ENCODE peak calls at places on chromosomes 16 and 17, in eight cellular contexts. One of them, this sample, is unnamed.

GRCh38 chr17:18991531-18992315 is 12.8 kb downstream of the FAM83G start:
- DNase-seq in cardiac fibroblast: no peak
- DNase-seq in lower leg skin: no peak
- DNase-seq in GM23338: no peak
- DNase-seq in cardiac muscle cell: no peak
- DNase-seq in chondrocyte: no peak
- DNase-seq in endothelial cell: no peak
- DNase-seq in fibroblast of lung: no peak
- DNase-seq in this sample: no peak

GRCh38 chr17:3621146-3621720 is 12.0 kb upstream of the TRPV1 start:
- DNase-seq in cardiac fibroblast: no peak
- DNase-seq in lower leg skin: no peak
- DNase-seq in GM23338: no peak
- DNase-seq in cardiac muscle cell: no peak
- DNase-seq in chondrocyte: no peak
- DNase-seq in endothelial cell: no peak
- DNase-seq in fibroblast of lung: no peak
- DNase-seq in this sample: no peak

GRCh38 chr16:17225551-17225950 is 245.2 kb downstream of the XYLT1 start:
- DNase-seq in cardiac fibroblast: no peak
- DNase-seq in lower leg skin: no peak
- DNase-seq in GM23338: no peak
- DNase-seq in cardiac muscle cell: no peak
- DNase-seq in chondrocyte: no peak
- DNase-seq in endothelial cell: no peak
- DNase-seq in fibroblast of lung: peak
- DNase-seq in this sample: no peak

GRCh38 chr17:50772251-50772650 is 4.9 kb upstream of the ANKRD40CL start:
- DNase-seq in cardiac fibroblast: no peak
- DNase-seq in lower leg skin: no peak
- DNase-seq in GM23338: no peak
- DNase-seq in cardiac muscle cell: no peak
- DNase-seq in chondrocyte: no peak
- DNase-seq in endothelial cell: no peak
- DNase-seq in fibroblast of lung: no peak
- DNase-seq in this sample: no peak

GRCh38 chr17:3043737-3044365 is 19.6 kb downstream of the OR1D5 start:
- DNase-seq in cardiac fibroblast: no peak
- DNase-seq in lower leg skin: no peak
- DNase-seq in GM23338: peak
- DNase-seq in cardiac muscle cell: no peak
- DNase-seq in chondrocyte: peak
- DNase-seq in endothelial cell: peak
- DNase-seq in fibroblast of lung: no peak
- DNase-seq in this sample: no peak

GRCh38 chr17:9470171-9470570 is 105.4 kb downstream of the STX8 start:
- DNase-seq in cardiac fibroblast: peak
- DNase-seq in lower leg skin: no peak
- DNase-seq in GM23338: no peak
- DNase-seq in cardiac muscle cell: no peak
- DNase-seq in chondrocyte: no peak
- DNase-seq in endothelial cell: no peak
- DNase-seq in fibroblast of lung: peak
- DNase-seq in this sample: no peak

GRCh38 chr16:81095653-81095952 is 592 bp downstream of the GCSH start:
- DNase-seq in cardiac fibroblast: no peak
- DNase-seq in lower leg skin: no peak
- DNase-seq in GM23338: no peak
- DNase-seq in cardiac muscle cell: no peak
- DNase-seq in chondrocyte: no peak
- DNase-seq in endothelial cell: no peak
- DNase-seq in fibroblast of lung: no peak
- DNase-seq in this sample: no peak

GRCh38 chr17:56176101-56176500 is 22.8 kb downstream of the ANKFN1 start:
- DNase-seq in cardiac fibroblast: no peak
- DNase-seq in lower leg skin: no peak
- DNase-seq in GM23338: peak
- DNase-seq in cardiac muscle cell: no peak
- DNase-seq in chondrocyte: no peak
- DNase-seq in endothelial cell: no peak
- DNase-seq in fibroblast of lung: peak
- DNase-seq in this sample: peak

GRCh38 chr17:62643496-62643895 is 16.0 kb downstream of the MRC2 start:
- DNase-seq in cardiac fibroblast: no peak
- DNase-seq in lower leg skin: no peak
- DNase-seq in GM23338: no peak
- DNase-seq in cardiac muscle cell: no peak
- DNase-seq in chondrocyte: no peak
- DNase-seq in endothelial cell: no peak
- DNase-seq in fibroblast of lung: no peak
- DNase-seq in this sample: no peak

GRCh38 chr17:50889528-50890118 is 23.5 kb upstream of the TOB1 start:
- DNase-seq in cardiac fibroblast: no peak
- DNase-seq in lower leg skin: no peak
- DNase-seq in GM23338: no peak
- DNase-seq in cardiac muscle cell: no peak
- DNase-seq in chondrocyte: no peak
- DNase-seq in endothelial cell: no peak
- DNase-seq in fibroblast of lung: no peak
- DNase-seq in this sample: no peak

GRCh38 chr16:47528431-47528830 is 67.3 kb downstream of the PHKB start:
- DNase-seq in cardiac fibroblast: no peak
- DNase-seq in lower leg skin: no peak
- DNase-seq in GM23338: no peak
- DNase-seq in cardiac muscle cell: no peak
- DNase-seq in chondrocyte: no peak
- DNase-seq in endothelial cell: no peak
- DNase-seq in fibroblast of lung: peak
- DNase-seq in this sample: no peak

GRCh38 chr17:82003411-82004381 is 19.0 kb downstream of the CENPX start:
- DNase-seq in cardiac fibroblast: peak
- DNase-seq in lower leg skin: peak
- DNase-seq in GM23338: no peak
- DNase-seq in cardiac muscle cell: no peak
- DNase-seq in chondrocyte: no peak
- DNase-seq in endothelial cell: no peak
- DNase-seq in fibroblast of lung: peak
- DNase-seq in this sample: peak

GRCh38 chr17:73834684-73835343 is 190.6 kb upstream of the SDK2 start:
- DNase-seq in cardiac fibroblast: no peak
- DNase-seq in lower leg skin: no peak
- DNase-seq in GM23338: no peak
- DNase-seq in cardiac muscle cell: no peak
- DNase-seq in chondrocyte: no peak
- DNase-seq in endothelial cell: no peak
- DNase-seq in fibroblast of lung: no peak
- DNase-seq in this sample: no peak

GRCh38 chr17:20982589-20983358 is 60.0 kb downstream of the USP22 start:
- DNase-seq in cardiac fibroblast: no peak
- DNase-seq in lower leg skin: no peak
- DNase-seq in GM23338: no peak
- DNase-seq in cardiac muscle cell: no peak
- DNase-seq in chondrocyte: no peak
- DNase-seq in endothelial cell: no peak
- DNase-seq in fibroblast of lung: no peak
- DNase-seq in this sample: no peak

GRCh38 chr17:75950850-75951554 is 10.2 kb upstream of the FBF1 start:
- DNase-seq in cardiac fibroblast: peak
- DNase-seq in lower leg skin: no peak
- DNase-seq in GM23338: no peak
- DNase-seq in cardiac muscle cell: no peak
- DNase-seq in chondrocyte: peak
- DNase-seq in endothelial cell: no peak
- DNase-seq in fibroblast of lung: peak
- DNase-seq in this sample: no peak

GRCh38 chr17:80269405-80269807 is 8.8 kb downstream of the RNF213 start:
- DNase-seq in cardiac fibroblast: no peak
- DNase-seq in lower leg skin: no peak
- DNase-seq in GM23338: no peak
- DNase-seq in cardiac muscle cell: no peak
- DNase-seq in chondrocyte: no peak
- DNase-seq in endothelial cell: no peak
- DNase-seq in fibroblast of lung: no peak
- DNase-seq in this sample: no peak

GRCh38 chr17:3678095-3678820 is 9.6 kb downstream of the EMC6 start:
- DNase-seq in cardiac fibroblast: no peak
- DNase-seq in lower leg skin: no peak
- DNase-seq in GM23338: peak
- DNase-seq in cardiac muscle cell: no peak
- DNase-seq in chondrocyte: no peak
- DNase-seq in endothelial cell: no peak
- DNase-seq in fibroblast of lung: peak
- DNase-seq in this sample: no peak

GRCh38 chr17:66789093-66789492 is 45.8 kb upstream of the CACNG5 start:
- DNase-seq in cardiac fibroblast: no peak
- DNase-seq in lower leg skin: no peak
- DNase-seq in GM23338: no peak
- DNase-seq in cardiac muscle cell: no peak
- DNase-seq in chondrocyte: peak
- DNase-seq in endothelial cell: no peak
- DNase-seq in fibroblast of lung: no peak
- DNase-seq in this sample: no peak

GRCh38 chr17:9120471-9120870 is 99.2 kb downstream of the NTN1 start:
- DNase-seq in cardiac fibroblast: no peak
- DNase-seq in lower leg skin: no peak
- DNase-seq in GM23338: peak
- DNase-seq in cardiac muscle cell: no peak
- DNase-seq in chondrocyte: peak
- DNase-seq in endothelial cell: peak
- DNase-seq in fibroblast of lung: no peak
- DNase-seq in this sample: no peak

DNA sequence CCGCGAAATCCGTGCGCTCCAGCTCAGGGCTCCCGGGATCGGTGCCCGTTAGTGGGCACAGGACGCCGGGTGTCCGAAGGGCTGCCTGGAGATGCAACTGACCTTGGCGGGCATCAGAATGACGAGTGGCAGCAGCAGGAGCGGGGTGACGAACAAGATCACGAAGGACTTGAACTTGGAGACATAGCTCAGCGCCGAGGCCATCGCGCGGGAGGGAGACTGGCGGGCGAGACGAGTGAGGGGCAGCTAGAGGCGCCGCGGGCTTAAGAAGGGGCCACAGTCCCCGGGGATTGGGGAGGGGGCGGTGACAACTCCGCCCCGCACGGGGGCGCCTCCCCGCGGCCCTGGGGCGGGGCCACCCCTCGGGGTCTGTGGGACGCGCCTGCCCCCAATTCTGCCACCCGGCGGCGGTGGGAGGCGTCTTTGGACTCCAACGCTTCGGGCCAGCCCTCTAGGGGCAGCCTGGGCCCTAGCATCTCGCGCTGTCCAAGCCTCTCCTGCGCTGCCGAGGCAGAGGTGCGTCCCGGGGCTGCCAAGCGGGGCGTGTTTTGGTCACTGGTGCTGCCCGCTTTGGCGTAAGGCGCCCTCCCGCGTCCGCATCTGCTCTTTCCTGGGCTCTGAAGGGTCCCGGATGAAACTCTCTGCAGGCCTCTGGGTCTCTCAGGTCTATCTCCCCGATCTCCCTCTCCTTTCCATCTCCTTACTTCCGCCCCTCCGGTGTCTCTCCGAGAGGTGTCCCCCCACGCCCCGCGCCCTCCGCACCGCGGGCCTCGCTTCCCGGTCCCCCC is at the start of gene SLC13A5:
- DNase-seq in cardiac fibroblast: peak
- DNase-seq in lower leg skin: no peak
- DNase-seq in GM23338: peak
- DNase-seq in cardiac muscle cell: peak
- DNase-seq in chondrocyte: no peak
- DNase-seq in endothelial cell: peak
- DNase-seq in fibroblast of lung: peak
- DNase-seq in this sample: no peak
- TF ChIP-seq CTCF in cardiac fibroblast: peak
- TF ChIP-seq CTCF in lower leg skin: no peak
- TF ChIP-seq CTCF in GM23338: peak
- TF ChIP-seq CTCF in cardiac muscle cell: peak
- TF ChIP-seq CTCF in chondrocyte: peak
- TF ChIP-seq CTCF in endothelial cell: peak
- TF ChIP-seq CTCF in fibroblast of lung: no peak
- TF ChIP-seq CTCF in this sample: peak

GRCh38 chr17:61380217-61380835 is 19.3 kb upstream of the TBX2 start:
- DNase-seq in cardiac fibroblast: no peak
- DNase-seq in lower leg skin: no peak
- DNase-seq in GM23338: no peak
- DNase-seq in cardiac muscle cell: no peak
- DNase-seq in chondrocyte: no peak
- DNase-seq in endothelial cell: no peak
- DNase-seq in fibroblast of lung: no peak
- DNase-seq in this sample: no peak

GRCh38 chr17:61378658-61379456 is 20.8 kb upstream of the TBX2 start:
- DNase-seq in cardiac fibroblast: no peak
- DNase-seq in lower leg skin: no peak
- DNase-seq in GM23338: no peak
- DNase-seq in cardiac muscle cell: no peak
- DNase-seq in chondrocyte: no peak
- DNase-seq in endothelial cell: no peak
- DNase-seq in fibroblast of lung: no peak
- DNase-seq in this sample: no peak

GRCh38 chr17:61379457-61380216 is 20.0 kb upstream of the TBX2 start:
- DNase-seq in cardiac fibroblast: no peak
- DNase-seq in lower leg skin: no peak
- DNase-seq in GM23338: no peak
- DNase-seq in cardiac muscle cell: no peak
- DNase-seq in chondrocyte: no peak
- DNase-seq in endothelial cell: no peak
- DNase-seq in fibroblast of lung: no peak
- DNase-seq in this sample: no peak

GRCh38 chr17:61380836-61381525 is 18.7 kb upstream of the TBX2 start:
- DNase-seq in cardiac fibroblast: no peak
- DNase-seq in lower leg skin: no peak
- DNase-seq in GM23338: no peak
- DNase-seq in cardiac muscle cell: no peak
- DNase-seq in chondrocyte: no peak
- DNase-seq in endothelial cell: no peak
- DNase-seq in fibroblast of lung: no peak
- DNase-seq in this sample: no peak

GRCh38 chr17:61376931-61377838 is 22.5 kb upstream of the TBX2 start:
- DNase-seq in cardiac fibroblast: no peak
- DNase-seq in lower leg skin: no peak
- DNase-seq in GM23338: no peak
- DNase-seq in cardiac muscle cell: no peak
- DNase-seq in chondrocyte: no peak
- DNase-seq in endothelial cell: no peak
- DNase-seq in fibroblast of lung: no peak
- DNase-seq in this sample: no peak
- TF ChIP-seq CTCF in cardiac fibroblast: no peak
- TF ChIP-seq CTCF in lower leg skin: no peak
- TF ChIP-seq CTCF in GM23338: no peak
- TF ChIP-seq CTCF in cardiac muscle cell: no peak
- TF ChIP-seq CTCF in chondrocyte: no peak
- TF ChIP-seq CTCF in endothelial cell: no peak
- TF ChIP-seq CTCF in fibroblast of lung: no peak
- TF ChIP-seq CTCF in this sample: no peak

GRCh38 chr17:78986048-78986648 is 6.4 kb upstream of the LGALS3BP start:
- DNase-seq in cardiac fibroblast: peak
- DNase-seq in lower leg skin: no peak
- DNase-seq in GM23338: no peak
- DNase-seq in cardiac muscle cell: no peak
- DNase-seq in chondrocyte: peak
- DNase-seq in endothelial cell: no peak
- DNase-seq in fibroblast of lung: peak
- DNase-seq in this sample: peak
- TF ChIP-seq CTCF in cardiac fibroblast: peak
- TF ChIP-seq CTCF in lower leg skin: no peak
- TF ChIP-seq CTCF in GM23338: peak
- TF ChIP-seq CTCF in cardiac muscle cell: peak
- TF ChIP-seq CTCF in chondrocyte: peak
- TF ChIP-seq CTCF in endothelial cell: no peak
- TF ChIP-seq CTCF in fibroblast of lung: peak
- TF ChIP-seq CTCF in this sample: peak

GRCh38 chr17:47847341-47848197 is 3.4 kb downstream of the SP6 start:
- DNase-seq in cardiac fibroblast: no peak
- DNase-seq in lower leg skin: no peak
- DNase-seq in GM23338: peak
- DNase-seq in cardiac muscle cell: peak
- DNase-seq in chondrocyte: peak
- DNase-seq in endothelial cell: no peak
- DNase-seq in fibroblast of lung: no peak
- DNase-seq in this sample: no peak
- TF ChIP-seq CTCF in cardiac fibroblast: peak
- TF ChIP-seq CTCF in lower leg skin: no peak
- TF ChIP-seq CTCF in GM23338: peak
- TF ChIP-seq CTCF in cardiac muscle cell: peak
- TF ChIP-seq CTCF in chondrocyte: peak
- TF ChIP-seq CTCF in endothelial cell: peak
- TF ChIP-seq CTCF in fibroblast of lung: peak
- TF ChIP-seq CTCF in this sample: peak